ENCODE peak calls at places on chromosomes 1 and 21, in five cellular contexts. S, F, A, K and Y are unnamed samples.

GRCh38 chr1:97332716-97333115 is 588.1 kb downstream of the DPYD start:
- DNase-seq in A (no peak), K (no peak), F (no peak), S (peak; percentile 55), Y (no peak)

GRCh38 chr1:231636157-231636556 is 9.6 kb downstream of the DISC1 start:
- DNase-seq in S (peak; percentile 26), K (no peak), F (no peak), A (no peak), Y (no peak)

GRCh38 chr1:90724361-90724760 is 7.3 kb upstream of the BARHL2 start:
- DNase-seq in A (no peak), F (no peak), K (no peak), S (no peak), Y (peak; percentile 78)

GRCh38 chr1:218297867-218298266 is 12.8 kb downstream of the RRP15 start:
- DNase-seq in A (no peak), S (no peak), K (no peak), F (no peak), Y (no peak)

GRCh38 chr21:20882462-20883415 is 115.5 kb upstream of the NCAM2 start:
- DNase-seq in F (no peak), A (peak; percentile 26), K (no peak), S (peak; percentile 56), Y (no peak)

GRCh38 chr1:186295980-186296379 is 79.1 kb downstream of the TPR start:
- DNase-seq in S (peak; percentile 44), A (no peak), F (no peak), K (no peak), Y (no peak)

GRCh38 chr1:159595006-159595405 is 7.4 kb downstream of the APCS start:
- DNase-seq in S (no peak), A (no peak), K (no peak), F (no peak), Y (no peak)

GRCh38 chr1:94783342-94784264 is 36.6 kb upstream of the SLC44A3 start:
- DNase-seq in A (peak; percentile 26), K (no peak), S (peak; percentile 90), F (peak; percentile 81), Y (peak; percentile 93)

GRCh38 chr21:16509466-16509865 is 779.7 kb downstream of the USP25 start:
- DNase-seq in A (no peak), S (peak; percentile 47), K (no peak), F (no peak), Y (no peak)

GRCh38 chr21:9837946-9838801 is 683.2 kb upstream of the TPTE start:
- DNase-seq in A (no peak), S (no peak), K (no peak), F (no peak), Y (peak; percentile 92)

GRCh38 chr1:241842565-241842964 is 5.4 kb upstream of the EXO1 start:
- DNase-seq in K (no peak), S (no peak), F (no peak), A (no peak), Y (no peak)